ENCODE peak calls at places on chromosome 16, in nine cellular contexts. I, O, V, L, H, D, G, B and K are unnamed samples. For H3K27me3, the result is how much of the 10 kb centered on the place peaks cover.

GRCh38 chr16:24499193-24499814 is 40.1 kb upstream of the RBBP6 start:
- DNase-seq in I (no peak), O (no peak), V (peak), D (no peak), L (no peak), B (no peak), H (no peak), G (no peak), K (no peak)

GRCh38 chr16:54504372-54504771 is 217.8 kb upstream of the IRX3 start:
- DNase-seq in V (peak), O (peak), D (no peak), G (no peak), H (no peak), B (no peak), I (no peak), L (no peak), K (no peak)

GRCh38 chr16:66510711-66511614 is 39.0 kb downstream of the TK2 start:
- DNase-seq in D (peak), B (peak), L (no peak), I (peak), G (no peak), O (peak), H (no peak), V (no peak), K (no peak)

GRCh38 chr16:28621756-28622155 is 11.9 kb upstream of the SULT1A1 start:
- DNase-seq in I (no peak), V (no peak), G (no peak), H (no peak), L (no peak), O (no peak), B (no peak), D (no peak), K (no peak)

GRCh38 chr16:49548571-49548970 is 175.0 kb downstream of the C16orf78 start:
- DNase-seq in V (no peak), L (no peak), O (no peak), D (no peak), B (no peak), H (no peak), I (no peak), G (no peak), K (no peak)

GRCh38 chr16:66923866-66924265 is 1.5 kb downstream of the RRAD start:
- DNase-seq in B (peak), L (no peak), D (no peak), I (no peak), H (no peak), O (no peak), V (no peak), G (no peak), K (no peak)

GRCh38 chr16:56894331-56894917 is 29.4 kb downstream of the SLC12A3 start:
- DNase-seq in L (no peak), B (no peak), G (no peak), I (no peak), V (no peak), H (no peak), O (no peak), D (no peak), K (no peak)

GRCh38 chr16:49260956-49261530 is 20.6 kb downstream of the CBLN1 start:
- DNase-seq in V (no peak), L (no peak), G (no peak), H (no peak), O (no peak), I (no peak), D (no peak), B (no peak), K (no peak)

DNA sequence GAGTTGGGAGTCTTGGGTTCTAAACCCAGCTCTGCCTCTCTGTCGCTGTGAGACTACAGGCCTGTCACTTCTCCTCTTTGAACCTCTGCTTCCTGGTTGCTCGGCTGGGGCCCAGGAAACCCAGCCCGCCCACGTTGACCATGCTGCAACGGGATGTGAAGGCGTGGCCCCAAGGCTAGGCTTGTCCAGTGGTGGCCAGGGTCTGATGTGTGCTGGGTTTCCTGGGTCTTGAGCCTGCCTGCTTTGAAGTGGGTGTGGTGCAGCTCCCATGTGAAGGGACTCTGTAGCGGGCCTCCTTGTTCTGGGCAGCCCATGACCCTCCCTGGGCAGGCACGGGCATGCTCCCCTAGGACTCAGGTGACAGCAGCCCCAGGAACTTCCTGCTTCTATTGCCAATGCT is 82.3 kb downstream of the SDR42E1 start:
- DNase-seq in B (peak), L (no peak), O (no peak), V (no peak), G (no peak), D (no peak), I (no peak), H (no peak), K (no peak)
- H3K27ac ChIP-seq in B (no peak), L (no peak), O (no peak), V (no peak), G (peak), D (no peak), I (no peak), H (no peak), K (no peak)

GRCh38 chr16:88878356-88878755 is 11.9 kb upstream of the PABPN1L start:
- DNase-seq in H (no peak), O (no peak), I (no peak), B (no peak), D (no peak), L (no peak), G (no peak), V (no peak), K (no peak)

GRCh38 chr16:88877564-88878289 is 11.3 kb upstream of the PABPN1L start:
- DNase-seq in O (no peak), I (no peak), B (no peak), V (no peak), D (no peak), G (no peak), H (no peak), L (no peak), K (no peak)

GRCh38 chr16:88876942-88877526 is 10.6 kb upstream of the PABPN1L start:
- DNase-seq in H (no peak), I (no peak), O (no peak), L (no peak), D (no peak), G (no peak), V (no peak), B (no peak), K (no peak)

GRCh38 chr16:88874938-88875599 is 8.6 kb upstream of the PABPN1L start:
- DNase-seq in D (no peak), H (no peak), V (no peak), I (no peak), L (no peak), G (no peak), O (no peak), B (no peak), K (no peak)

DNA sequence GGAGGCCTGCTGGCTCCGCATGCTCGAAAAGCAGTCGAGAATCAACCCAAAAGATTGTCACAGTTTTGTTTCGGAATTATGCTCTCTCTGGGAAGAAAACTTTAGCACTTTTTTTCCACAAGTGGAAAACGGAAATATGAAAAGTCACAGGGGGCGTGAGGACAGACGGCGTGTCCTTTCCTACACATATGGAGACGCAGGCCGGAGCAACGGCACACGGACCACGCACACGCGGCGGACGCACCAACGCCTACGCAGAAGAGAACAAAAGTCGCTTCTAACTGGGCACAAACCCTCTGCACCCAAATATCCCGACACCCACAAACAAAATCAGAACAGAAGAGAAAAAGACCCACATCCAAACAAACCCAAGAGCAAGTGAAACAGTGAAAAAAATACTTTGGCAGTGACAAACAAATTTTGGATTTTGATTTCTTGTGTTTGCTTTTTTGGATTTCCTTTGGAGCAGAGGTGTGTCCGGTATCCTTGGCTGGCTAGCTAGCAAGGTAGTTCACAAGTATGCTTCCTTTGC is 9.3 kb upstream of the PABPN1L start:
- DNase-seq in B (no peak), I (no peak), O (no peak), H (no peak), D (no peak), G (no peak), V (no peak), L (no peak), K (no peak)
- H3K27me3 ChIP-seq in B (under half), I (under half), O (under half), H (under half), D (under half), G (under half), V (under half), L (under half), K (under half)

GRCh38 chr16:76487411-76488064 is 210.3 kb downstream of the CNTNAP4 start:
- DNase-seq in L (no peak), G (no peak), O (no peak), D (no peak), I (no peak), V (no peak), H (no peak), B (no peak), K (no peak)
- H3K4me3 ChIP-seq in L (no peak), G (no peak), O (no peak), D (no peak), I (no peak), V (no peak), H (no peak), B (no peak), K (no peak)

GRCh38 chr16:30786936-30787612 is at the start of gene ZNF629:
- DNase-seq in B (peak), I (peak), V (peak), L (peak), O (peak), H (no peak), G (no peak), D (peak), K (no peak)
- H3K27ac ChIP-seq in B (peak), I (peak), V (peak), L (peak), O (peak), H (peak), G (peak), D (peak), K (no peak)

DNA sequence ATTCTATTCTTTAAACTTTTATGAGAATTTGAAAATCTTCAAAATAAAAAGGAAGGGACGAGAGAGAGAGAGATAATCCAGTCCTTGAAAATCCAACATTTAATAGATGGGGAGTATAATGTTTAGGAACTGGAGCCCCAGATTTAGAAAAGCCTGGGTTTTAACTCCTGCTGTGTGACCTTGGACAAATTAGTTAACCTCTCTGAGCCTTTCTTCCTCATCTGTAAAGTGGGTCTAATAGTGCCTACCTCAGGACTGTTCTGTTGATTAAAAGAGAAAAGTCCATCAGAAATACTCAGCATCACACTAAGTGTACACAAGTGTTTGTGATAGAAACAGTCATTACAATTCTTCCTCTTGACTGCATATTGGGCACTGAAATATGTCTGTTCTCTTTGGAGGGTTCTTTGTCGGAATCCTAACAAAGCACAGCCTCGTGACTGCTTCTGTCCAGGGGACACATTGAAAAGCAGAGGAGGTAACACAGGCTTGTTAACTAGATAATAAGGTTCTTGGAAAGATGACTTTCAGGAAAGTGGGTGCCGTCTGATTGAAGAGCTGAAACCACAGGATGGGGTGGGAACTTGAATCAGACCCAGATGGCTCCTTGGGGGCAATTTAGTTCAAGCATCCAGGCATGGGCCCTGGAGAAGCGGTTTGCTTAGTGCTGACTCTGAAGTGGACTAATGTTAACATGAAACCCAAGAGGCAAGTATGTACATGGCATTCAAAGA is 128.2 kb downstream of the CLEC16A start:
- DNase-seq in V (no peak), D (no peak), B (no peak), L (no peak), I (no peak), G (no peak), H (no peak), O (no peak), K (no peak)
- H3K27me3 ChIP-seq in V (under half), D (under half), B (under half), L (under half), I (under half), G (under half), H (under half), O (under half), K (under half)